ENCODE peak calls at places on chromosomes 5 and 9, in six cellular contexts. U is suprapubic skin, H is prostate gland, D is endothelial cell of umbilical vein, J is transverse colon, T is HepG2. E is an unnamed sample. For H3K9me3, the result is how much of the 10 kb centered on the place peaks cover.

GRCh38 chr9:93200989-93201339 is 17.0 kb downstream of the WNK2 start:
- DNase-seq in U (no peak), H (no peak), D (no peak), J (no peak), T (peak), E (no peak)

GRCh38 chr5:104914536-104915070 is 1352.0 kb upstream of the NUDT12 start:
- DNase-seq in U (no peak), H (no peak), D (no peak), J (no peak), T (no peak), E (no peak)

GRCh38 chr9:78676009-78676408 is 379.1 kb downstream of the PSAT1 start:
- DNase-seq in U (no peak), H (no peak), D (no peak), J (no peak), T (no peak), E (no peak)

GRCh38 chr5:172795401-172795977 is 24.5 kb upstream of the DUSP1 start:
- DNase-seq in U (peak), H (no peak), D (peak), J (peak), T (no peak), E (peak)

GRCh38 chr9:111798786-111799185 is 4.0 kb upstream of the SHOC1 start:
- DNase-seq in U (no peak), H (no peak), D (no peak), J (no peak), T (no peak), E (no peak)

GRCh38 chr9:70340572-70340971 is 73.9 kb downstream of the KLF9 start:
- DNase-seq in U (no peak), H (no peak), D (peak), J (no peak), T (peak), E (no peak)

GRCh38 chr5:39501403-39501802 is 76.6 kb upstream of the DAB2 start:
- DNase-seq in U (no peak), H (no peak), D (peak), J (no peak), T (no peak), E (no peak)

GRCh38 chr5:143435207-143435657 is 31.7 kb upstream of the NR3C1 start:
- DNase-seq in U (no peak), H (no peak), D (peak), J (peak), T (no peak), E (no peak)

GRCh38 chr5:150541895-150542294 is 34.0 kb downstream of the NDST1 start:
- DNase-seq in U (no peak), H (no peak), D (no peak), J (peak), T (peak), E (no peak)

GRCh38 chr9:127873886-127874285 is 3.6 kb downstream of the AK1 start:
- DNase-seq in U (no peak), H (peak), D (peak), J (peak), T (no peak), E (no peak)

GRCh38 chr5:150206076-150206779 is 16.4 kb downstream of the SLC6A7 start:
- DNase-seq in U (no peak), H (no peak), D (no peak), J (no peak), T (no peak), E (no peak)

GRCh38 chr9:136306691-136307208 is 2.9 kb upstream of the CCDC187 start:
- DNase-seq in U (no peak), H (no peak), D (no peak), J (no peak), T (no peak), E (no peak)

GRCh38 chr9:77899679-77900354 is 131.8 kb downstream of the GNAQ start:
- DNase-seq in U (no peak), H (no peak), D (no peak), J (no peak), T (no peak), E (no peak)

GRCh38 chr5:91189480-91190332 is 193.4 kb downstream of the ARRDC3 start:
- DNase-seq in U (no peak), H (no peak), D (peak), J (peak), T (peak), E (no peak)

GRCh38 chr5:170269579-170269978 is 28.0 kb downstream of the LCP2 start:
- DNase-seq in U (no peak), H (no peak), D (peak), J (no peak), T (no peak), E (no peak)

GRCh38 chr5:82861705-82862104 is 215.5 kb downstream of the TMEM167A start:
- DNase-seq in U (no peak), H (no peak), D (no peak), J (no peak), T (no peak), E (no peak)

GRCh38 chr9:109108318-109108717 is 11.4 kb downstream of the TMEM245 start:
- DNase-seq in U (no peak), H (no peak), D (peak), J (no peak), T (no peak), E (no peak)

GRCh38 chr5:74519161-74519571 is 121.4 kb downstream of the ENC1 start:
- DNase-seq in U (no peak), H (no peak), D (no peak), J (no peak), T (no peak), E (no peak)

GRCh38 chr5:156178117-156178516 is 148.8 kb upstream of the SGCD start:
- DNase-seq in U (no peak), H (no peak), D (no peak), J (no peak), T (no peak), E (no peak)

GRCh38 chr5:77867914-77868313 is 91.8 kb upstream of the TBCA start:
- DNase-seq in U (no peak), H (no peak), D (no peak), J (no peak), T (no peak), E (no peak)

GRCh38 chr9:14993061-14993800 is 83.0 kb upstream of the FREM1 start:
- DNase-seq in U (peak), H (peak), D (peak), J (peak), T (no peak), E (no peak)

GRCh38 chr9:132647806-132648205 is 22.0 kb downstream of the DDX31 start:
- DNase-seq in U (no peak), H (no peak), D (no peak), J (no peak), T (no peak), E (no peak)

GRCh38 chr5:17879276-17879675 is 245.0 kb downstream of the TAF11L14 start:
- DNase-seq in U (no peak), H (no peak), D (no peak), J (no peak), T (no peak), E (no peak)

GRCh38 chr5:149152317-149152746 is 11.0 kb downstream of the ABLIM3 start:
- DNase-seq in U (no peak), H (no peak), D (peak), J (no peak), T (peak), E (no peak)

GRCh38 chr9:110340306-110340705 is 2.6 kb upstream of the TXNDC8 start:
- DNase-seq in U (no peak), H (no peak), D (no peak), J (no peak), T (peak), E (no peak)

GRCh38 chr9:119963798-119964372 is 594.6 kb upstream of the BRINP1 start:
- DNase-seq in U (no peak), H (no peak), D (no peak), J (no peak), T (peak), E (no peak)

GRCh38 chr5:97618721-97619120 is 435.7 kb upstream of the RIOK2 start:
- DNase-seq in U (no peak), H (no peak), D (no peak), J (no peak), T (no peak), E (no peak)

GRCh38 chr5:58466939-58467338 is 7.1 kb upstream of the PLK2 start:
- DNase-seq in U (no peak), H (no peak), D (peak), J (peak), T (no peak), E (no peak)

GRCh38 chr5:109161914-109162683 is 247.7 kb downstream of the PJA2 start:
- DNase-seq in U (no peak), H (no peak), D (no peak), J (no peak), T (no peak), E (no peak)

GRCh38 chr9:16100596-16101091 is 547.8 kb downstream of the CCDC171 start:
- DNase-seq in U (no peak), H (no peak), D (no peak), J (peak), T (no peak), E (no peak)

GRCh38 chr5:109911731-109912130 is 222.0 kb downstream of the MAN2A1 start:
- DNase-seq in U (no peak), H (no peak), D (no peak), J (no peak), T (no peak), E (no peak)

GRCh38 chr9:125343518-125344284 is 82.1 kb downstream of the GAPVD1 start:
- DNase-seq in U (no peak), H (no peak), D (peak), J (no peak), T (no peak), E (no peak)

GRCh38 chr9:132760057-132760456 is 89.8 kb downstream of the GTF3C4 start:
- DNase-seq in U (peak), H (no peak), D (no peak), J (no peak), T (no peak), E (no peak)

GRCh38 chr5:157743163-157744054 is at the start of gene LSM11:
- DNase-seq in U (peak), H (peak), D (peak), J (peak), T (peak), E (no peak)

GRCh38 chr5:143562935-143563334 is 159.4 kb upstream of the NR3C1 start:
- DNase-seq in U (no peak), H (peak), D (peak), J (no peak), T (peak), E (no peak)

GRCh38 chr9:89497978-89498844 is at the start of gene SEMA4D:
- DNase-seq in U (no peak), H (peak), D (peak), J (peak), T (no peak), E (no peak)

GRCh38 chr5:125046838-125047237 is 300.4 kb upstream of the ZNF608 start:
- DNase-seq in U (no peak), H (no peak), D (no peak), J (no peak), T (no peak), E (no peak)

GRCh38 chr9:16312116-16312515 is 558.4 kb downstream of the BNC2 start:
- DNase-seq in U (no peak), H (no peak), D (no peak), J (no peak), T (no peak), E (peak)

GRCh38 chr5:177311723-177312648 is at the start of gene MXD3:
- DNase-seq in U (peak), H (peak), D (peak), J (peak), T (peak), E (no peak)

GRCh38 chr5:160269017-160269416 is 39.7 kb downstream of the FABP6 start:
- DNase-seq in U (peak), H (peak), D (peak), J (peak), T (no peak), E (no peak)

GRCh38 chr5:37735649-37736347 is 104.0 kb downstream of the GDNF start:
- DNase-seq in U (no peak), H (no peak), D (no peak), J (no peak), T (no peak), E (no peak)
- TF ChIP-seq POLR2AphosphoS5 in U (no peak), H (no peak), D (no peak), J (no peak), T (no peak), E (no peak)

GRCh38 chr5:132830436-132831094 is at the start of gene SHROOM1:
- DNase-seq in U (no peak), H (peak), D (peak), J (peak), T (peak), E (no peak)
- TF ChIP-seq POLR2A in U (no peak), H (peak), D (no peak), J (peak), T (peak), E (no peak)

DNA sequence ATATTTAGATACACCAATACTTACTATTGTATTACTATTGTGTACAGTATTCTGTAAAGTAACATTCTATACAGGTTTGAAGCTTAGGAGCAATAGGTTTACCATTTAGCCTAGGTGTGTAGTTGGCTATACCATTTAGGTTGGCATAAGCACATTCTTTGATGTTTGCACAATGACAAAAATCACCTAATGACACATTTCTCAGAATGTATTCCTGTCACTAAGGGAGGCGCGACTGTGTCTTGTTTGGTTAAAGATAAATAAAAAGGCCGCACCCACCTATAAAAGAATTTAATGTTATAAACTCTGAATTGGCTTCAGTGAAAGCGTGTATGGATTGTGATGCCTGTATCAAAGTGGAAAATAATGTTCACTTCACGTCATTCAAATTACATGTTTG is 1815.4 kb upstream of the CDH6 start:
- DNase-seq in U (no peak), H (no peak), D (no peak), J (no peak), T (no peak), E (no peak)
- H3K9me3 ChIP-seq in U (under half), H (under half), D (under half), J (under half), T (under half), E (under half)

DNA sequence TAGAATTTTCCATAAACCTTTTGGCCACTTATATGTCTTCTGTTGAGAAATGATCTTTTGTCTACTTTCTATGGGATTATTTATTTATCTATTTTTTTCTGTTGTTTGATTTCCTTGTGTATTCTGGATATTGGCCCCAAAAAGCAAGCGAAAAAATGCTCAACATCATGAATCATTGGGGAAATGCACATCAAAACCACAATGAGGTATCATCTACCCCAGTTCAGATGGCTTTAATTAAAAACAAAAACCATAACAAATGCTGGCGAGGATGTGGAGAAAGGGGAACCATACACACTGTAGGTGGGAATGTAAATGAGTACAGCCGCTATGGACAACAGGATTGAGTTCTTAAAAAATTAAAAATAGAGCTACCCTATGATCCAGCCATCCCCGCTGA is 125.0 kb upstream of the LPCAT1 start:
- DNase-seq in U (no peak), H (no peak), D (no peak), J (no peak), T (no peak), E (no peak)
- TF ChIP-seq POLR2AphosphoS5 in U (no peak), H (no peak), D (no peak), J (no peak), T (no peak), E (no peak)

DNA sequence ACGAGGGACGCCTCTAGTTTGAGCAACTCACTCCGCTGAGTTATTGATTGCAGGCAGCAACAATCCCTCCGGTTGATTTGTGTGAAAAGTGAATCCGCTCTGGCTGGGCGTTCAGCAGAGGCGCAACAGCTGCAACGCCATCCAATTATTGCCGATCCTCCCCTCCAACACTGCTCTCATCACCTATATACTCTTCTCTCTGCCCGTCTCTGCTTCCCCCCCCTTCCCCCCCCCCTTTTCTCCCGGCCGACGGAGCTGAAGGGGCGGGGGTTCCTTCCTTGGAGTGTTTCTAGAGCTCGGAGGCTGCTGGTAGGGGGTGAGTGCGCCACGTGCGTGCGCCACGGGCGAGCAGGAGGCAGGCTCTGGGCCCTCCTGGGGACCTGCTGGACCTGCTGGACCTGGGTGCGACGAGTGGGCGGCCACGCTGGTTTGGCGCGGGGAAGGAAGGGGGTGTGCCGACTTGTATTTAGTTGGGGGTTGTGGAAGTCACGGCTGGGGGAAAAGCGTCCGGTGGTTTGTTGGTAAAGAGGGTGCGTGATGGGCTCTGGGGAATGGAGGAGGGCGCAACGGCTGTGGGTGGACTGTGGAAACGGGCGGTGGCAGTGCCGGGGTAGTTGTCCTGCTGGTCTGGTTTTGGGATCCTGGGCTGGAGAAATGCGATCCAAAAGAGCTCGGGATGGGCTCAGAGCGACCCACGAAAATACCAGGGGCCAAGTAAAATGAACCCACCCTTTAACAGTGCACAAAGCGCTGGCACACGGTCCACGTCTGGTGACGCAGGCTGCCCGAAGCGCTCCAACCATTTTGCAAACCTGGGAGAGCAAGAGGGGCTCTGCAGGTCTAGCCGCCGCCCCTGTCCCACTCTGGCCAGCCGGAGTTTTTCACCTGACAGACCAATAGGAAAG is 6.4 kb upstream of the MEF2C start:
- DNase-seq in U (peak), H (no peak), D (peak), J (peak), T (no peak), E (no peak)
- TF ChIP-seq POLR2A in U (no peak), H (no peak), D (no peak), J (no peak), T (no peak), E (no peak)

GRCh38 chr5:119302449-119302848 is 53.4 kb upstream of the TNFAIP8 start:
- DNase-seq in U (no peak), H (no peak), D (no peak), J (no peak), T (no peak), E (no peak)

GRCh38 chr5:119302916-119303897 is 52.6 kb upstream of the TNFAIP8 start:
- DNase-seq in U (no peak), H (no peak), D (peak), J (no peak), T (peak), E (no peak)

GRCh38 chr5:119301210-119301609 is 54.6 kb upstream of the TNFAIP8 start:
- DNase-seq in U (no peak), H (no peak), D (no peak), J (no peak), T (no peak), E (no peak)

GRCh38 chr5:119300311-119300670 is 55.5 kb upstream of the TNFAIP8 start:
- DNase-seq in U (no peak), H (no peak), D (no peak), J (no peak), T (no peak), E (no peak)

GRCh38 chr5:119301947-119302346 is 53.9 kb upstream of the TNFAIP8 start:
- DNase-seq in U (no peak), H (no peak), D (no peak), J (no peak), T (no peak), E (no peak)
- H3K9me3 ChIP-seq in U (under half), H (under half), D (under half), J (under half), T (under half), E (under half)

GRCh38 chr5:168681556-168682183 is 102.5 kb upstream of the PANK3 start:
- DNase-seq in U (no peak), H (no peak), D (peak), J (no peak), T (peak), E (no peak)
- TF ChIP-seq POLR2AphosphoS5 in U (no peak), H (no peak), D (peak), J (no peak), T (no peak), E (no peak)